ENCODE peak calls at places on chromosomes 16 and 17, in eight cellular contexts. One of them, this sample, is unnamed.
A peak's percentile ranks its signal among the peaks of the same experiment; 100 is the strongest.

GRCh38 chr17:3974980-3975379 is 10.7 kb upstream of the ATP2A3 start:
- DNase-seq in pons: no peak
- DNase-seq in choroid plexus epithelial cell: no peak
- DNase-seq in hypothalamus: no peak
- DNase-seq in activated CD4-positive, alpha-beta T cell treated with anti-CD3 and anti-CD28 coated beads for 24 hours: no peak
- DNase-seq in tibial artery: no peak
- DNase-seq in NCI-H69: no peak
- DNase-seq in activated naive CD4-positive, alpha-beta T cell treated with anti-CD3 and anti-CD28 coated beads for 36 hours: no peak
- DNase-seq in this sample: no peak

GRCh38 chr17:78182504-78182903 is 4.3 kb downstream of the TK1 start:
- DNase-seq in pons: no peak
- DNase-seq in choroid plexus epithelial cell: no peak
- DNase-seq in hypothalamus: no peak
- DNase-seq in activated CD4-positive, alpha-beta T cell treated with anti-CD3 and anti-CD28 coated beads for 24 hours: no peak
- DNase-seq in tibial artery: no peak
- DNase-seq in NCI-H69: no peak
- DNase-seq in activated naive CD4-positive, alpha-beta T cell treated with anti-CD3 and anti-CD28 coated beads for 36 hours: no peak
- DNase-seq in this sample: no peak

GRCh38 chr17:78266771-78267170 is 35.3 kb downstream of the TMEM235 start:
- DNase-seq in pons: no peak
- DNase-seq in choroid plexus epithelial cell: no peak
- DNase-seq in hypothalamus: no peak
- DNase-seq in activated CD4-positive, alpha-beta T cell treated with anti-CD3 and anti-CD28 coated beads for 24 hours: no peak
- DNase-seq in tibial artery: no peak
- DNase-seq in NCI-H69: no peak
- DNase-seq in activated naive CD4-positive, alpha-beta T cell treated with anti-CD3 and anti-CD28 coated beads for 36 hours: no peak
- DNase-seq in this sample: no peak

GRCh38 chr16:22007509-22008214 is at the start of gene MOSMO:
- DNase-seq in pons: peak; percentile 30
- DNase-seq in choroid plexus epithelial cell: peak; percentile 74
- DNase-seq in hypothalamus: peak; percentile 76
- DNase-seq in activated CD4-positive, alpha-beta T cell treated with anti-CD3 and anti-CD28 coated beads for 24 hours: peak; percentile 58
- DNase-seq in tibial artery: peak; percentile 82
- DNase-seq in NCI-H69: peak; percentile 72
- DNase-seq in activated naive CD4-positive, alpha-beta T cell treated with anti-CD3 and anti-CD28 coated beads for 36 hours: peak; percentile 64
- DNase-seq in this sample: no peak

GRCh38 chr17:17565471-17566365 is 25.8 kb downstream of the PEMT start:
- DNase-seq in pons: no peak
- DNase-seq in choroid plexus epithelial cell: peak; percentile 15
- DNase-seq in hypothalamus: no peak
- DNase-seq in activated CD4-positive, alpha-beta T cell treated with anti-CD3 and anti-CD28 coated beads for 24 hours: no peak
- DNase-seq in tibial artery: no peak
- DNase-seq in NCI-H69: no peak
- DNase-seq in activated naive CD4-positive, alpha-beta T cell treated with anti-CD3 and anti-CD28 coated beads for 36 hours: no peak
- DNase-seq in this sample: no peak

GRCh38 chr16:66334856-66335255 is 31.6 kb upstream of the CDH5 start:
- DNase-seq in pons: peak; percentile 85
- DNase-seq in choroid plexus epithelial cell: no peak
- DNase-seq in hypothalamus: no peak
- DNase-seq in activated CD4-positive, alpha-beta T cell treated with anti-CD3 and anti-CD28 coated beads for 24 hours: no peak
- DNase-seq in tibial artery: no peak
- DNase-seq in NCI-H69: peak; percentile 15
- DNase-seq in activated naive CD4-positive, alpha-beta T cell treated with anti-CD3 and anti-CD28 coated beads for 36 hours: no peak
- DNase-seq in this sample: no peak

GRCh38 chr16:86616906-86617305 is 38.6 kb downstream of the FOXL1 start:
- DNase-seq in pons: no peak
- DNase-seq in choroid plexus epithelial cell: no peak
- DNase-seq in hypothalamus: no peak
- DNase-seq in activated CD4-positive, alpha-beta T cell treated with anti-CD3 and anti-CD28 coated beads for 24 hours: no peak
- DNase-seq in tibial artery: no peak
- DNase-seq in NCI-H69: no peak
- DNase-seq in activated naive CD4-positive, alpha-beta T cell treated with anti-CD3 and anti-CD28 coated beads for 36 hours: no peak
- DNase-seq in this sample: no peak

GRCh38 chr17:28282596-28282995 is 36.4 kb upstream of the TMEM97 start:
- DNase-seq in pons: no peak
- DNase-seq in choroid plexus epithelial cell: peak; percentile 92
- DNase-seq in hypothalamus: no peak
- DNase-seq in activated CD4-positive, alpha-beta T cell treated with anti-CD3 and anti-CD28 coated beads for 24 hours: no peak
- DNase-seq in tibial artery: no peak
- DNase-seq in NCI-H69: peak; percentile 87
- DNase-seq in activated naive CD4-positive, alpha-beta T cell treated with anti-CD3 and anti-CD28 coated beads for 36 hours: no peak
- DNase-seq in this sample: peak; percentile 96

GRCh38 chr16:1363501-1364041 is 11.8 kb downstream of the GNPTG start:
- DNase-seq in pons: no peak
- DNase-seq in choroid plexus epithelial cell: peak; percentile 51
- DNase-seq in hypothalamus: no peak
- DNase-seq in activated CD4-positive, alpha-beta T cell treated with anti-CD3 and anti-CD28 coated beads for 24 hours: peak; percentile 53
- DNase-seq in tibial artery: no peak
- DNase-seq in NCI-H69: peak; percentile 69
- DNase-seq in activated naive CD4-positive, alpha-beta T cell treated with anti-CD3 and anti-CD28 coated beads for 36 hours: peak; percentile 79
- DNase-seq in this sample: no peak

GRCh38 chr17:43453331-43453812 is 30.4 kb upstream of the DHX8 start:
- DNase-seq in pons: no peak
- DNase-seq in choroid plexus epithelial cell: no peak
- DNase-seq in hypothalamus: no peak
- DNase-seq in activated CD4-positive, alpha-beta T cell treated with anti-CD3 and anti-CD28 coated beads for 24 hours: no peak
- DNase-seq in tibial artery: no peak
- DNase-seq in NCI-H69: peak; percentile 59
- DNase-seq in activated naive CD4-positive, alpha-beta T cell treated with anti-CD3 and anti-CD28 coated beads for 36 hours: no peak
- DNase-seq in this sample: no peak

GRCh38 chr17:1787301-1787902 is 25.5 kb downstream of the SERPINF1 start:
- DNase-seq in pons: no peak
- DNase-seq in choroid plexus epithelial cell: peak; percentile 92
- DNase-seq in hypothalamus: no peak
- DNase-seq in activated CD4-positive, alpha-beta T cell treated with anti-CD3 and anti-CD28 coated beads for 24 hours: no peak
- DNase-seq in tibial artery: peak; percentile 91
- DNase-seq in NCI-H69: no peak
- DNase-seq in activated naive CD4-positive, alpha-beta T cell treated with anti-CD3 and anti-CD28 coated beads for 36 hours: no peak
- DNase-seq in this sample: no peak

GRCh38 chr17:11272191-11272590 is 31.2 kb downstream of the SHISA6 start:
- DNase-seq in pons: no peak
- DNase-seq in choroid plexus epithelial cell: no peak
- DNase-seq in hypothalamus: no peak
- DNase-seq in activated CD4-positive, alpha-beta T cell treated with anti-CD3 and anti-CD28 coated beads for 24 hours: no peak
- DNase-seq in tibial artery: no peak
- DNase-seq in NCI-H69: no peak
- DNase-seq in activated naive CD4-positive, alpha-beta T cell treated with anti-CD3 and anti-CD28 coated beads for 36 hours: no peak
- DNase-seq in this sample: no peak

GRCh38 chr16:57998484-57998883 is 2.0 kb downstream of the ZNF319 start:
- DNase-seq in pons: no peak
- DNase-seq in choroid plexus epithelial cell: peak; percentile 56
- DNase-seq in hypothalamus: no peak
- DNase-seq in activated CD4-positive, alpha-beta T cell treated with anti-CD3 and anti-CD28 coated beads for 24 hours: peak; percentile 55
- DNase-seq in tibial artery: no peak
- DNase-seq in NCI-H69: no peak
- DNase-seq in activated naive CD4-positive, alpha-beta T cell treated with anti-CD3 and anti-CD28 coated beads for 36 hours: peak; percentile 78
- DNase-seq in this sample: no peak

GRCh38 chr17:67248291-67248690 is 3.3 kb upstream of the HELZ start:
- DNase-seq in pons: no peak
- DNase-seq in choroid plexus epithelial cell: no peak
- DNase-seq in hypothalamus: no peak
- DNase-seq in activated CD4-positive, alpha-beta T cell treated with anti-CD3 and anti-CD28 coated beads for 24 hours: no peak
- DNase-seq in tibial artery: no peak
- DNase-seq in NCI-H69: no peak
- DNase-seq in activated naive CD4-positive, alpha-beta T cell treated with anti-CD3 and anti-CD28 coated beads for 36 hours: no peak
- DNase-seq in this sample: no peak

GRCh38 chr17:10628756-10629155 is 28.4 kb downstream of the MYH3 start:
- DNase-seq in pons: no peak
- DNase-seq in choroid plexus epithelial cell: no peak
- DNase-seq in hypothalamus: no peak
- DNase-seq in activated CD4-positive, alpha-beta T cell treated with anti-CD3 and anti-CD28 coated beads for 24 hours: no peak
- DNase-seq in tibial artery: no peak
- DNase-seq in NCI-H69: no peak
- DNase-seq in activated naive CD4-positive, alpha-beta T cell treated with anti-CD3 and anti-CD28 coated beads for 36 hours: no peak
- DNase-seq in this sample: no peak

GRCh38 chr17:22506231-22506630 is 813.9 kb downstream of the KCNJ18 start:
- DNase-seq in pons: no peak
- DNase-seq in choroid plexus epithelial cell: no peak
- DNase-seq in hypothalamus: no peak
- DNase-seq in activated CD4-positive, alpha-beta T cell treated with anti-CD3 and anti-CD28 coated beads for 24 hours: no peak
- DNase-seq in tibial artery: no peak
- DNase-seq in NCI-H69: no peak
- DNase-seq in activated naive CD4-positive, alpha-beta T cell treated with anti-CD3 and anti-CD28 coated beads for 36 hours: no peak
- DNase-seq in this sample: no peak

This sample was measured in NCI-H524 treated with DMSO at 0.1 percent for 48 hours.